ENCODE peak calls at places on chromosomes 7 and 10, in ten cellular contexts. U, Z, K, A, V, L, P, Q, E and G are unnamed samples.

GRCh38 chr7:155763721-155764431 is 48.4 kb downstream of the SHH start:
- DNase-seq in L (no peak), U (peak), E (no peak), Q (peak), P (no peak), K (no peak), A (no peak), Z (no peak), V (no peak), G (peak)

GRCh38 chr7:3754488-3755365 is 453.7 kb downstream of the SDK1 start:
- DNase-seq in U (peak), Q (peak), V (no peak), Z (no peak), K (no peak), L (no peak), P (no peak), E (no peak), A (no peak), G (no peak)

GRCh38 chr10:31749293-31749692 is 179.3 kb downstream of the ARHGAP12 start:
- DNase-seq in U (no peak), L (no peak), Q (peak), K (no peak), V (no peak), P (no peak), A (no peak), Z (no peak), E (no peak), G (no peak)

GRCh38 chr10:12322583-12323131 is 26.7 kb upstream of the CAMK1D start:
- DNase-seq in A (no peak), V (no peak), Q (no peak), L (no peak), P (no peak), U (no peak), Z (no peak), K (no peak), E (no peak), G (no peak)

GRCh38 chr7:132544025-132544424 is 32.2 kb downstream of the PLXNA4 start:
- DNase-seq in Q (no peak), E (no peak), K (no peak), V (no peak), L (no peak), A (no peak), P (no peak), U (no peak), Z (no peak), G (no peak)

GRCh38 chr7:157678503-157678902 is 341.7 kb downstream of the DNAJB6 start:
- DNase-seq in U (no peak), A (no peak), P (no peak), Z (no peak), L (no peak), V (no peak), K (no peak), Q (no peak), E (no peak), G (no peak)

GRCh38 chr10:80171248-80171660 is 34.1 kb downstream of the ANXA11 start:
- DNase-seq in P (no peak), Q (no peak), Z (no peak), L (no peak), V (peak), A (no peak), K (no peak), E (no peak), U (peak), G (no peak)

GRCh38 chr10:12717981-12718707 is 283.4 kb downstream of the CCDC3 start:
- DNase-seq in P (no peak), E (peak), U (no peak), L (no peak), Q (peak), K (no peak), A (no peak), V (no peak), Z (no peak), G (no peak)

GRCh38 chr7:92968502-92968901 is 132.1 kb upstream of the CDK6 start:
- DNase-seq in A (no peak), U (peak), Q (no peak), E (peak), Z (no peak), K (no peak), V (no peak), P (no peak), L (no peak), G (no peak)

GRCh38 chr10:121002586-121003205 is 151.5 kb downstream of the WDR11 start:
- DNase-seq in L (peak), K (no peak), V (peak), Z (no peak), A (no peak), Q (no peak), P (no peak), U (no peak), E (peak), G (no peak)

GRCh38 chr7:132857031-132857430 is 224.9 kb downstream of the CHCHD3 start:
- DNase-seq in K (no peak), E (no peak), P (no peak), A (no peak), L (no peak), V (no peak), U (no peak), Q (no peak), Z (no peak), G (no peak)

GRCh38 chr7:41244246-41244645 is 458.6 kb downstream of the INHBA start:
- DNase-seq in A (no peak), E (no peak), P (no peak), V (no peak), Z (no peak), L (peak), U (peak), Q (peak), K (no peak), G (no peak)

GRCh38 chr10:62399211-62399610 is 25.0 kb downstream of the ZNF365 start:
- DNase-seq in L (no peak), V (no peak), U (peak), Q (peak), P (no peak), E (no peak), Z (no peak), K (no peak), A (no peak), G (no peak)

GRCh38 chr10:24463683-24464426 is 254.9 kb downstream of the KIAA1217 start:
- DNase-seq in V (no peak), Z (no peak), E (peak), A (no peak), L (peak), P (no peak), U (peak), K (no peak), Q (peak), G (no peak)

GRCh38 chr7:128166603-128167315 is 74.3 kb upstream of the LEP start:
- DNase-seq in E (peak), U (no peak), L (no peak), Z (no peak), Q (peak), P (no peak), A (no peak), V (no peak), K (no peak), G (no peak)

GRCh38 chr10:108970016-108970415 is 953.3 kb downstream of the XPNPEP1 start:
- DNase-seq in Q (peak), Z (no peak), L (peak), K (no peak), P (peak), A (no peak), E (no peak), U (peak), V (no peak), G (peak)

GRCh38 chr10:73537288-73537687 is 41.5 kb upstream of the PPP3CB start:
- DNase-seq in L (no peak), A (no peak), P (no peak), Z (no peak), Q (no peak), V (no peak), U (no peak), E (no peak), K (no peak), G (no peak)

GRCh38 chr7:19262794-19263193 is 117.6 kb upstream of the FERD3L start:
- DNase-seq in V (no peak), U (no peak), E (no peak), P (no peak), Q (no peak), K (no peak), Z (no peak), L (no peak), A (no peak), G (no peak)

GRCh38 chr10:35324196-35324595 is 12.1 kb upstream of the CCNY start:
- DNase-seq in E (no peak), K (no peak), U (peak), V (no peak), Z (no peak), A (no peak), L (peak), Q (peak), P (no peak), G (no peak)